ENCODE peak calls at places on chromosomes 6 and 20, in four cellular contexts. S is cardiac muscle cell, V is choroid plexus epithelial cell, J is tibial artery. L is an unnamed sample.

GRCh38 chr20:49888341-49889244 is 26.7 kb downstream of the SPATA2 start:
- DNase-seq in S (peak; percentile 76), V (peak; percentile 83), J (peak; percentile 72), L (peak; percentile 54)

GRCh38 chr6:165515963-165516624 is 146.9 kb downstream of the PDE10A start:
- DNase-seq in S (no peak), V (peak; percentile 71), J (no peak), L (peak; percentile 12)

GRCh38 chr6:18388252-18388651 is 1.1 kb downstream of the RNF144B start:
- DNase-seq in S (no peak), V (no peak), J (no peak), L (no peak)

GRCh38 chr20:689348-689747 is 13.7 kb upstream of the SCRT2 start:
- DNase-seq in S (no peak), V (no peak), J (no peak), L (no peak)

GRCh38 chr6:24779416-24779815 is 4.7 kb downstream of the GMNN start:
- DNase-seq in S (no peak), V (peak; percentile 41), J (no peak), L (no peak)

GRCh38 chr6:77136086-77136485 is 327.2 kb downstream of the HTR1B start:
- DNase-seq in S (no peak), V (no peak), J (no peak), L (peak; percentile 5)

GRCh38 chr6:119821380-119821779 is 471.8 kb upstream of the MAN1A1 start:
- DNase-seq in S (peak; percentile 68), V (no peak), J (no peak), L (no peak)

GRCh38 chr6:64932486-64932885 is 774.5 kb downstream of the EYS start:
- DNase-seq in S (no peak), V (peak; percentile 6), J (no peak), L (no peak)

GRCh38 chr20:33828912-33829560 is 17.9 kb downstream of the CHMP4B start:
- DNase-seq in S (no peak), V (no peak), J (no peak), L (no peak)

GRCh38 chr6:98487612-98488011 is 346.8 kb upstream of the POU3F2 start:
- DNase-seq in S (peak; percentile 19), V (no peak), J (no peak), L (no peak)

GRCh38 chr6:139334791-139335446 is 39.5 kb downstream of the CITED2 start:
- DNase-seq in S (no peak), V (peak; percentile 93), J (no peak), L (peak; percentile 96)

GRCh38 chr6:25070547-25071366 is 135.0 kb upstream of the RIPOR2 start:
- DNase-seq in S (peak; percentile 86), V (peak; percentile 93), J (peak; percentile 80), L (peak; percentile 85)

GRCh38 chr20:25739615-25740320 is 43.1 kb upstream of the ZNF337 start:
- DNase-seq in S (no peak), V (peak; percentile 5), J (no peak), L (peak; percentile 34)

GRCh38 chr6:45630314-45630713 is 252.6 kb upstream of the SUPT3H start:
- DNase-seq in S (no peak), V (no peak), J (no peak), L (no peak)

GRCh38 chr6:26312096-26312463 is 52.9 kb upstream of the BTN3A2 start:
- DNase-seq in S (no peak), V (no peak), J (no peak), L (peak; percentile 41)

GRCh38 chr20:57392130-57392445 is 892 bp downstream of the RBM38 start:
- DNase-seq in S (no peak), V (no peak), J (no peak), L (no peak)

GRCh38 chr6:168127384-168127868 is 48.4 kb upstream of the FRMD1 start:
- DNase-seq in S (no peak), V (no peak), J (no peak), L (no peak)

GRCh38 chr6:67888886-67889681 is 746.0 kb upstream of the ADGRB3 start:
- DNase-seq in S (no peak), V (no peak), J (no peak), L (no peak)

GRCh38 chr6:112337209-112337638 is 9.9 kb upstream of the RFPL4B start:
- DNase-seq in S (peak; percentile 81), V (peak; percentile 89), J (peak; percentile 79), L (peak; percentile 88)

GRCh38 chr20:58718121-58718563 is 25.5 kb downstream of the NPEPL1 start:
- DNase-seq in S (no peak), V (no peak), J (peak; percentile 51), L (no peak)

DNA sequence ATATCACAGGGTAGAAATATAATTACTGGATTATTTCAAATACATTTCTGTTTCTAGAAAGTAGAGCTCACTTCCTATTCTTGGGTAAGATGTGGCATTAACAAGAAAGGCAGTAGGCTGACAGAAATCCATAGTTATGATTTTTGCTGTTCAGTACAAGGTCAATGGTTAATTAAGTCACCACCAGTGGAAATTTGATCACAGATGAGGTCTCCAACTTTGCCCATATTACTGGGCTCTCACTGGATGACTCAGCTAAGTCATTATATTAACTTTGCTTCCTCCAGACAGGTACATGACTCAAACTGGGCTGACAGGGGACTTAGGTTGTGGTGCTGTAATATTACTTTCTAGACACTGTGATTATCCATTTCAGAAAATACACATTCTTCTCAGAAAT is 212.4 kb downstream of the GRIK2 start:
- DNase-seq in S (no peak), V (no peak), J (no peak), L (peak; percentile 4)
- H3K4me3 ChIP-seq in S (no peak overlapping the region), V (no peak overlapping the region), J (no peak overlapping the region), L (no peak overlapping the region)

GRCh38 chr6:6930223-6930880 is 177.4 kb upstream of the RREB1 start:
- DNase-seq in S (peak; percentile 23), V (no peak), J (no peak), L (no peak)

GRCh38 chr6:6931047-6932025 is 176.4 kb upstream of the RREB1 start:
- DNase-seq in S (no peak), V (no peak), J (no peak), L (no peak)

GRCh38 chr6:6925391-6926164 is 182.2 kb upstream of the RREB1 start:
- DNase-seq in S (no peak), V (peak; percentile 51), J (no peak), L (peak; percentile 40)

GRCh38 chr6:6924708-6925107 is 183.1 kb upstream of the RREB1 start:
- DNase-seq in S (no peak), V (no peak), J (no peak), L (no peak)

DNA sequence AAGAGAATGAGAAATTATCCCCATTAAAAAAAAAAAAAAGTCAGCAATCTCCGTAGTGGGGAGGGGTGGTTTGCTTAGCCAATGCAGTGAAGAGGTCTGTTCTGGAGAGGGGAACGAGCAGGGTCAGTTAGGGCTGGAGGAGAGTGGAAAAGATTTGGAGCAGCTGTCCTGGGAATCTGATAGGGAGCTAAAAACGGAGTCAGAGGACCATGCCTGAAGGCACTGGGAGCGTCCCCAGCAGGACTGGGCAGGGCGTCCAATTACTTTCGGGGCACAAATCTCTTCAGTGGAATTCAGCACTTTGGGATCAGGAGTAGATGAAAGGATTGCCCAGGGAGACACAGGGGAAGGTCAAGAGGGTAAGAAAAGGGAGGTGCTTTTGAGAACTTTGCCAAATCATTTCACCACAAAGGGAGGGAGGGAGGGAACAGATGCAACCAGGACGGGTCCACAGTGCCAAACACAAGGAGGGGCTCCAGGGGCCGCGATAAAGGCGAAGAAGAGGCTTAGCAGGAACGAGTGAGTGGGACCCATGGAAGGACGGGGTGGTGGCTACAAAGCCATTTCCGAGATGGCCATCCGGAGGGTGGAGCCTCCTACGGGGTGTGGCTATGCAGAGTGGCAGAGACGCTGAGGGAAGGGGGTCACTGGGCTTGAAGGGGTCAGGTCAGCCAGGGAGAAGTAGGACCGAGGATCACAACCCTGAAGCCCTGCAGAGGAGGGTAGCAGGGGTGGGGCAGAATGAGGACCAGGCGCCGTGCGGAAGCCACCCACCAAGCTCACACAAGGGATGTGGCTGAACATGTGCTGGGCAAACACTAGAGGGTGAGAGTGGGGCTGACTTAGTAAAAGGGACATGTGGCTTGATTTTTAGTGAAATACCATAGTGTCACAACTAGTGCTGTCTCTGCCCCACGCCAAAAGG is 180.1 kb upstream of the RREB1 start:
- DNase-seq in S (peak; percentile 80), V (no peak), J (no peak), L (no peak)
- TF ChIP-seq CTCF in S (no peak), V (no peak), J (no peak), L (no peak)

GRCh38 chr6:159083146-159083545 is 38.4 kb upstream of the TAGAP start:
- DNase-seq in S (no peak), V (no peak), J (no peak), L (no peak)
- H3K4me3 ChIP-seq in S (no peak overlapping the region), V (no peak overlapping the region), J (no peak overlapping the region), L (no peak overlapping the region)

DNA sequence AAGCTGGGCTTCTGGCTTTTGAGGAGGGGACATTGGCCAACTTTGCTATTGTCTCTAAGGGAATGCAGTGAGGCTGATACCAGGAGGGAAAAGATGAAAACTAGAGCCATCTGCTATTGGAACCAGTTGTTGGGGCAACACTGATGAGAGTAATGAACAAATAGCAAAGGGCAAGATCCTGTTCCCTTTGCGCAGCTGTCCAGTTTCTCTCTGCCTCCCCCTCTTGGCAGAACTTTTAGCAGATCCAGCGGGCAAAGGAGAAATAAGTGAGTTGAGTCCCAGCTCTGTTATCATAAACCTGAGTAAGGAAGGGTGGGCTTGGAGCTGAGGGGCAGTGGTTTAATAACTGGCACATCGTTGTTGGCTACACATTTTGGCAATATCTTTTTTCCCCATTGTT is 126.8 kb downstream of the AKAP7 start:
- DNase-seq in S (no peak), V (no peak), J (no peak), L (no peak)
- TF ChIP-seq CTCF in S (no peak), V (peak; percentile 28), J (no peak), L (no peak)

GRCh38 chr6:35599761-35600658 is 87.3 kb upstream of the TULP1 start:
- DNase-seq in S (no peak), V (peak; percentile 58), J (no peak), L (peak; percentile 78)

GRCh38 chr6:35602133-35602946 is 86.4 kb downstream of the FKBP5 start:
- DNase-seq in S (peak; percentile 64), V (peak; percentile 82), J (no peak), L (peak; percentile 87)

GRCh38 chr6:35603326-35604202 is 85.2 kb downstream of the FKBP5 start:
- DNase-seq in S (no peak), V (no peak), J (no peak), L (peak; percentile 62)

GRCh38 chr6:35600659-35601125 is 88.0 kb upstream of the TULP1 start:
- DNase-seq in S (no peak), V (peak; percentile 58), J (no peak), L (peak; percentile 55)

GRCh38 chr6:35601331-35602132 is 87.2 kb downstream of the FKBP5 start:
- DNase-seq in S (peak; percentile 87), V (peak; percentile 98), J (peak; percentile 88), L (peak; percentile 98)
- H3K4me3 ChIP-seq in S (peak overlapping the region; percentile 5), V (no peak overlapping the region), J (peak overlapping the region; percentile 30), L (no peak overlapping the region)

DNA sequence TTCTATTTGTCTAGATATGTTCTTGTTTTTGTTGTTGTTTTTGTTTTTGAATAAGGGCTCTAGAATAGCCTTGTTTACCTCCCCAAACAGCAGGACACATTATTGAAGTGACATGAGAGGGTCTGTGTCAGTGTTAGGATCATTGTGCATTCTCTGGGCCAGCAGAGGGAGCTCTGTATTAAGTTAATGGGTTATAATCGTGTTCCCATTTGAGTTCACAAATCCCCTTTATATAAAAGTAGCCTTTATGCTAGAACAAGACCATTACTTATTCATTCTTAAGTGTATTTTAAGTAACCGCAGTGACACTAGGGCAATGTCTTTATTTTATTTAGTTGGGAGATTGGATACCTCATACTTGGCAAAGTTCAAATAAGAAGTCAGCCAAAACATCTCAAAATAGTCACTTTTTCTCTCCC is 44.8 kb downstream of the STK4 start:
- DNase-seq in S (peak; percentile 66), V (peak; percentile 83), J (no peak), L (peak; percentile 75)
- TF ChIP-seq CTCF in S (peak; percentile 79), V (peak; percentile 81), J (peak; percentile 67), L (peak; percentile 84)